ENCODE peak calls at places on chromosomes 12 and 14, in seven cellular contexts. One of them, this sample, is unnamed.

GRCh38 chr14:100905166-100905565 is 1.6 kb upstream of the RTL1 start:
- DNase-seq in C1 segment of cervical spinal cord: no peak
- DNase-seq in iPS-NIHi11: no peak
- DNase-seq in M059J: no peak
- DNase-seq in lower leg skin: no peak
- DNase-seq in CD4-positive, alpha-beta memory T cell: no peak
- DNase-seq in NCI-H345: no peak
- DNase-seq in this sample: no peak

GRCh38 chr12:90576707-90577106 is 378.3 kb downstream of the CCER1 start:
- DNase-seq in C1 segment of cervical spinal cord: no peak
- DNase-seq in iPS-NIHi11: no peak
- DNase-seq in M059J: no peak
- DNase-seq in lower leg skin: no peak
- DNase-seq in CD4-positive, alpha-beta memory T cell: no peak
- DNase-seq in NCI-H345: no peak
- DNase-seq in this sample: no peak

GRCh38 chr12:8950702-8951478 is 1.4 kb upstream of the M6PR start:
- DNase-seq in C1 segment of cervical spinal cord: no peak
- DNase-seq in iPS-NIHi11: no peak
- DNase-seq in M059J: no peak
- DNase-seq in lower leg skin: no peak
- DNase-seq in CD4-positive, alpha-beta memory T cell: peak; percentile 65
- DNase-seq in NCI-H345: no peak
- DNase-seq in this sample: no peak

GRCh38 chr14:96631030-96631429 is 128.8 kb downstream of the PAPOLA start:
- DNase-seq in C1 segment of cervical spinal cord: no peak
- DNase-seq in iPS-NIHi11: no peak
- DNase-seq in M059J: no peak
- DNase-seq in lower leg skin: peak; percentile 57
- DNase-seq in CD4-positive, alpha-beta memory T cell: no peak
- DNase-seq in NCI-H345: no peak
- DNase-seq in this sample: no peak

GRCh38 chr12:104687823-104688573 is 231.2 kb downstream of the CHST11 start:
- DNase-seq in C1 segment of cervical spinal cord: no peak
- DNase-seq in iPS-NIHi11: no peak
- DNase-seq in M059J: no peak
- DNase-seq in lower leg skin: peak; percentile 28
- DNase-seq in CD4-positive, alpha-beta memory T cell: peak; percentile 32
- DNase-seq in NCI-H345: no peak
- DNase-seq in this sample: peak; percentile 87

GRCh38 chr14:68941820-68942219 is 37.3 kb downstream of the ACTN1 start:
- DNase-seq in C1 segment of cervical spinal cord: no peak
- DNase-seq in iPS-NIHi11: peak; percentile 72
- DNase-seq in M059J: peak; percentile 99
- DNase-seq in lower leg skin: peak; percentile 92
- DNase-seq in CD4-positive, alpha-beta memory T cell: no peak
- DNase-seq in NCI-H345: no peak
- DNase-seq in this sample: no peak

GRCh38 chr12:122009741-122010140 is 11.9 kb upstream of the BCL7A start:
- DNase-seq in C1 segment of cervical spinal cord: no peak
- DNase-seq in iPS-NIHi11: no peak
- DNase-seq in M059J: no peak
- DNase-seq in lower leg skin: no peak
- DNase-seq in CD4-positive, alpha-beta memory T cell: no peak
- DNase-seq in NCI-H345: no peak
- DNase-seq in this sample: no peak

GRCh38 chr12:32997471-32997870 is 100.9 kb upstream of the PKP2 start:
- DNase-seq in C1 segment of cervical spinal cord: no peak
- DNase-seq in iPS-NIHi11: no peak
- DNase-seq in M059J: peak; percentile 42
- DNase-seq in lower leg skin: no peak
- DNase-seq in CD4-positive, alpha-beta memory T cell: no peak
- DNase-seq in NCI-H345: peak; percentile 82
- DNase-seq in this sample: no peak

GRCh38 chr12:107329569-107330324 is 236.4 kb upstream of the CRY1 start:
- DNase-seq in C1 segment of cervical spinal cord: no peak
- DNase-seq in iPS-NIHi11: no peak
- DNase-seq in M059J: no peak
- DNase-seq in lower leg skin: no peak
- DNase-seq in CD4-positive, alpha-beta memory T cell: no peak
- DNase-seq in NCI-H345: no peak
- DNase-seq in this sample: no peak

GRCh38 chr12:117294206-117294605 is 67.2 kb downstream of the NOS1 start:
- DNase-seq in C1 segment of cervical spinal cord: no peak
- DNase-seq in iPS-NIHi11: peak; percentile 32
- DNase-seq in M059J: no peak
- DNase-seq in lower leg skin: no peak
- DNase-seq in CD4-positive, alpha-beta memory T cell: no peak
- DNase-seq in NCI-H345: no peak
- DNase-seq in this sample: no peak

GRCh38 chr14:100525615-100526014 is 61.6 kb downstream of the BEGAIN start:
- DNase-seq in C1 segment of cervical spinal cord: no peak
- DNase-seq in iPS-NIHi11: peak; percentile 4
- DNase-seq in M059J: no peak
- DNase-seq in lower leg skin: peak; percentile 76
- DNase-seq in CD4-positive, alpha-beta memory T cell: no peak
- DNase-seq in NCI-H345: no peak
- DNase-seq in this sample: no peak

GRCh38 chr12:109728921-109729836 is 15.6 kb downstream of the FAM222A start:
- DNase-seq in C1 segment of cervical spinal cord: peak; percentile 19
- DNase-seq in iPS-NIHi11: no peak
- DNase-seq in M059J: no peak
- DNase-seq in lower leg skin: peak; percentile 82
- DNase-seq in CD4-positive, alpha-beta memory T cell: no peak
- DNase-seq in NCI-H345: no peak
- DNase-seq in this sample: no peak

GRCh38 chr12:3049596-3050314 is 27.4 kb upstream of the TSPAN9 start:
- DNase-seq in C1 segment of cervical spinal cord: no peak
- DNase-seq in iPS-NIHi11: no peak
- DNase-seq in M059J: no peak
- DNase-seq in lower leg skin: no peak
- DNase-seq in CD4-positive, alpha-beta memory T cell: no peak
- DNase-seq in NCI-H345: no peak
- DNase-seq in this sample: no peak

GRCh38 chr14:54453252-54453651 is 12.1 kb upstream of the CNIH1 start:
- DNase-seq in C1 segment of cervical spinal cord: no peak
- DNase-seq in iPS-NIHi11: no peak
- DNase-seq in M059J: no peak
- DNase-seq in lower leg skin: no peak
- DNase-seq in CD4-positive, alpha-beta memory T cell: no peak
- DNase-seq in NCI-H345: no peak
- DNase-seq in this sample: no peak

GRCh38 chr12:63302941-63303536 is 152.0 kb upstream of the AVPR1A start:
- DNase-seq in C1 segment of cervical spinal cord: no peak
- DNase-seq in iPS-NIHi11: no peak
- DNase-seq in M059J: no peak
- DNase-seq in lower leg skin: no peak
- DNase-seq in CD4-positive, alpha-beta memory T cell: no peak
- DNase-seq in NCI-H345: no peak
- DNase-seq in this sample: no peak

GRCh38 chr12:32390572-32391219 is 8.7 kb upstream of the FGD4 start:
- DNase-seq in C1 segment of cervical spinal cord: no peak
- DNase-seq in iPS-NIHi11: no peak
- DNase-seq in M059J: no peak
- DNase-seq in lower leg skin: no peak
- DNase-seq in CD4-positive, alpha-beta memory T cell: no peak
- DNase-seq in NCI-H345: peak; percentile 27
- DNase-seq in this sample: no peak

GRCh38 chr12:31536672-31537071 is 54.3 kb downstream of the DENND5B start:
- DNase-seq in C1 segment of cervical spinal cord: no peak
- DNase-seq in iPS-NIHi11: no peak
- DNase-seq in M059J: no peak
- DNase-seq in lower leg skin: no peak
- DNase-seq in CD4-positive, alpha-beta memory T cell: no peak
- DNase-seq in NCI-H345: no peak
- DNase-seq in this sample: no peak

GRCh38 chr14:59570122-59570521 is 6.5 kb downstream of the CCDC175 start:
- DNase-seq in C1 segment of cervical spinal cord: no peak
- DNase-seq in iPS-NIHi11: no peak
- DNase-seq in M059J: peak; percentile 36
- DNase-seq in lower leg skin: no peak
- DNase-seq in CD4-positive, alpha-beta memory T cell: no peak
- DNase-seq in NCI-H345: peak; percentile 16
- DNase-seq in this sample: no peak

GRCh38 chr12:123427036-123427769 is 9.3 kb downstream of the RILPL2 start:
- DNase-seq in C1 segment of cervical spinal cord: no peak
- DNase-seq in iPS-NIHi11: no peak
- DNase-seq in M059J: no peak
- DNase-seq in lower leg skin: no peak
- DNase-seq in CD4-positive, alpha-beta memory T cell: peak; percentile 59
- DNase-seq in NCI-H345: no peak
- DNase-seq in this sample: no peak

GRCh38 chr12:116735951-116736599 is 1.8 kb downstream of the SPRING1 start:
- DNase-seq in C1 segment of cervical spinal cord: no peak
- DNase-seq in iPS-NIHi11: no peak
- DNase-seq in M059J: no peak
- DNase-seq in lower leg skin: no peak
- DNase-seq in CD4-positive, alpha-beta memory T cell: no peak
- DNase-seq in NCI-H345: no peak
- DNase-seq in this sample: no peak

This sample was measured in DND-41.